ENCODE peak calls at places on chromosomes 4 and X, in seven cellular contexts. X is tibial nerve; A is astrocyte of the cerebellum; C is uterus; R is aorta; O is cardiac fibroblast; F is CD4-positive, alpha-beta T cell. G is an unnamed sample.
A peak's percentile ranks its signal among the peaks of the same experiment; 100 is the strongest.

GRCh38 chr4:6924361-6924779 is 14.7 kb downstream of the TBC1D14 start:
- DNase-seq in X (no peak), A (no peak), C (no peak), R (no peak), O (no peak), F (no peak), G (no peak)

GRCh38 chr4:117085185-117085701 is at the start of gene TRAM1L1:
- DNase-seq in X (no peak), A (peak; percentile 43), C (peak; percentile 19), R (peak; percentile 68), O (peak; percentile 66), F (no peak), G (peak; percentile 87)

GRCh38 chr4:172995161-172995560 is 173.4 kb upstream of the GALNT7 start:
- DNase-seq in X (no peak), A (peak; percentile 37), C (no peak), R (no peak), O (no peak), F (no peak), G (no peak)

GRCh38 chr4:93767917-93768316 is 60.6 kb upstream of the ATOH1 start:
- DNase-seq in X (no peak), A (no peak), C (no peak), R (no peak), O (no peak), F (no peak), G (no peak)

GRCh38 chrX:147917700-147918694 is 6.3 kb downstream of the FMR1 start:
- DNase-seq in X (no peak), A (no peak), C (no peak), R (no peak), O (peak; percentile 8), F (no peak), G (no peak)

GRCh38 chrX:2664497-2664896 is 26.6 kb upstream of the CD99 start:
- DNase-seq in X (peak; percentile 18), A (no peak), C (peak; percentile 38), R (peak; percentile 47), O (peak; percentile 83), F (no peak), G (no peak)

GRCh38 chr4:8228319-8229250 is 29.5 kb downstream of the SH3TC1 start:
- DNase-seq in X (peak; percentile 61), A (peak; percentile 50), C (peak; percentile 67), R (peak; percentile 79), O (peak; percentile 85), F (peak; percentile 64), G (peak; percentile 90)

GRCh38 chr4:171846232-171846631 is 33.0 kb downstream of the GALNTL6 start:
- DNase-seq in X (no peak), A (peak; percentile 45), C (no peak), R (no peak), O (peak; percentile 35), F (no peak), G (no peak)

GRCh38 chr4:69896530-69897116 is 34.2 kb upstream of the CSN1S1 start:
- DNase-seq in X (no peak), A (no peak), C (no peak), R (no peak), O (peak; percentile 46), F (no peak), G (no peak)

GRCh38 chr4:154622598-154622997 is 10.1 kb upstream of the FGG start:
- DNase-seq in X (no peak), A (peak; percentile 37), C (no peak), R (no peak), O (peak; percentile 56), F (no peak), G (no peak)

GRCh38 chr4:140052050-140052449 is 101.9 kb downstream of the MAML3 start:
- DNase-seq in X (no peak), A (no peak), C (peak; percentile 38), R (peak; percentile 56), O (peak; percentile 61), F (peak; percentile 46), G (no peak)

GRCh38 chr4:142265536-142265935 is 580.6 kb downstream of the INPP4B start:
- DNase-seq in X (no peak), A (no peak), C (no peak), R (no peak), O (peak; percentile 64), F (no peak), G (no peak)

GRCh38 chr4:144583658-144584057 is 62.3 kb upstream of the HHIP start:
- DNase-seq in X (no peak), A (no peak), C (no peak), R (no peak), O (peak; percentile 61), F (no peak), G (no peak)

GRCh38 chr4:110637408-110638131 is 14.7 kb upstream of the PITX2 start:
- DNase-seq in X (no peak), A (no peak), C (no peak), R (no peak), O (no peak), F (no peak), G (no peak)

GRCh38 chrX:39518451-39519212 is 579.1 kb downstream of the BCOR start:
- DNase-seq in X (no peak), A (no peak), C (no peak), R (peak; percentile 63), O (peak; percentile 3), F (no peak), G (no peak)

GRCh38 chr4:13298655-13299054 is 185.5 kb downstream of the RAB28 start:
- DNase-seq in X (no peak), A (no peak), C (peak; percentile 24), R (no peak), O (no peak), F (no peak), G (no peak)

GRCh38 chr4:120922390-120923200 is at the start of gene PRDM5:
- DNase-seq in X (peak; percentile 16), A (no peak), C (peak; percentile 52), R (peak; percentile 69), O (peak; percentile 69), F (peak; percentile 39), G (peak; percentile 88)

GRCh38 chr4:163113921-163114703 is 52.6 kb downstream of the NAF1 start:
- DNase-seq in X (no peak), A (peak; percentile 20), C (no peak), R (no peak), O (peak; percentile 29), F (no peak), G (no peak)

GRCh38 chr4:3847211-3847940 is 81.2 kb downstream of the ADRA2C start:
- DNase-seq in X (no peak), A (no peak), C (no peak), R (no peak), O (no peak), F (no peak), G (no peak)

GRCh38 chr4:142372570-142373300 is 473.4 kb downstream of the INPP4B start:
- DNase-seq in X (no peak), A (no peak), C (no peak), R (no peak), O (no peak), F (no peak), G (no peak)

GRCh38 chrX:54721424-54721823 is 76.6 kb downstream of the ITIH6 start:
- DNase-seq in X (no peak), A (no peak), C (no peak), R (no peak), O (no peak), F (no peak), G (no peak)

GRCh38 chr4:122798101-122798500 is 28.5 kb upstream of the FGF2 start:
- DNase-seq in X (no peak), A (peak; percentile 83), C (peak; percentile 52), R (peak; percentile 73), O (peak; percentile 96), F (no peak), G (peak; percentile 70)

GRCh38 chr4:121736735-121737351 is 28.1 kb downstream of the SMIM43 start:
- DNase-seq in X (no peak), A (peak; percentile 60), C (peak; percentile 51), R (no peak), O (peak; percentile 69), F (no peak), G (no peak)

GRCh38 chrX:109697855-109698254 is 35.2 kb downstream of the ACSL4 start:
- DNase-seq in X (no peak), A (no peak), C (no peak), R (no peak), O (no peak), F (no peak), G (no peak)

GRCh38 chr4:65437102-65437501 is 233.2 kb downstream of the EPHA5 start:
- DNase-seq in X (no peak), A (peak; percentile 46), C (no peak), R (no peak), O (peak; percentile 51), F (no peak), G (no peak)

G was measured in kidney.